ENCODE peak calls at places on chromosomes 13 and 19, in nine cellular contexts. One of them, this sample, is unnamed. For H3K4me1 and H3K9me3, the result is how much of the 10 kb centered on the place peaks cover.

GRCh38 chr13:102003848-102004570 is 397.8 kb downstream of the FGF14 start:
- DNase-seq in ascending aorta: no peak
- DNase-seq in IMR-90: no peak
- DNase-seq in psoas muscle: no peak
- DNase-seq in lower lobe of right lung: no peak
- DNase-seq in Caco-2: no peak
- DNase-seq in astrocyte: no peak
- DNase-seq in OCI-LY7: no peak
- DNase-seq in thoracic aorta: no peak
- DNase-seq in this sample: no peak

GRCh38 chr13:86882107-86882506 is 789.1 kb upstream of the SLITRK5 start:
- DNase-seq in IMR-90: no peak
- DNase-seq in lower lobe of right lung: no peak
- DNase-seq in OCI-LY7: no peak
- DNase-seq in thoracic aorta: no peak
- DNase-seq in Caco-2: no peak
- DNase-seq in ascending aorta: no peak
- DNase-seq in psoas muscle: no peak
- DNase-seq in astrocyte: no peak
- DNase-seq in this sample: no peak

GRCh38 chr19:2446390-2446789 is 10.4 kb downstream of the LMNB2 start:
- DNase-seq in OCI-LY7: peak
- DNase-seq in astrocyte: no peak
- DNase-seq in Caco-2: no peak
- DNase-seq in psoas muscle: peak
- DNase-seq in IMR-90: no peak
- DNase-seq in thoracic aorta: no peak
- DNase-seq in lower lobe of right lung: no peak
- DNase-seq in ascending aorta: no peak
- DNase-seq in this sample: peak

GRCh38 chr19:17687857-17688784 is at the start of gene UNC13A:
- DNase-seq in ascending aorta: no peak
- DNase-seq in IMR-90: peak
- DNase-seq in Caco-2: peak
- DNase-seq in lower lobe of right lung: peak
- DNase-seq in OCI-LY7: no peak
- DNase-seq in psoas muscle: peak
- DNase-seq in thoracic aorta: no peak
- DNase-seq in astrocyte: no peak
- DNase-seq in this sample: no peak

GRCh38 chr19:33448159-33448516 is 73.5 kb downstream of the PEPD start:
- DNase-seq in thoracic aorta: no peak
- DNase-seq in OCI-LY7: no peak
- DNase-seq in psoas muscle: peak
- DNase-seq in astrocyte: no peak
- DNase-seq in ascending aorta: no peak
- DNase-seq in IMR-90: no peak
- DNase-seq in lower lobe of right lung: peak
- DNase-seq in Caco-2: no peak
- DNase-seq in this sample: no peak

GRCh38 chr19:33809960-33810359 is 13.3 kb downstream of the KCTD15 start:
- DNase-seq in Caco-2: no peak
- DNase-seq in astrocyte: no peak
- DNase-seq in lower lobe of right lung: no peak
- DNase-seq in IMR-90: peak
- DNase-seq in ascending aorta: no peak
- DNase-seq in thoracic aorta: no peak
- DNase-seq in psoas muscle: peak
- DNase-seq in OCI-LY7: no peak
- DNase-seq in this sample: no peak

GRCh38 chr13:86020350-86021002 is 221.3 kb upstream of the SLITRK6 start:
- DNase-seq in psoas muscle: no peak
- DNase-seq in OCI-LY7: no peak
- DNase-seq in lower lobe of right lung: no peak
- DNase-seq in ascending aorta: no peak
- DNase-seq in Caco-2: no peak
- DNase-seq in astrocyte: peak
- DNase-seq in thoracic aorta: no peak
- DNase-seq in IMR-90: peak
- DNase-seq in this sample: no peak

GRCh38 chr13:40102854-40103253 is 447.4 kb downstream of the COG6 start:
- DNase-seq in lower lobe of right lung: no peak
- DNase-seq in OCI-LY7: no peak
- DNase-seq in thoracic aorta: no peak
- DNase-seq in Caco-2: no peak
- DNase-seq in ascending aorta: no peak
- DNase-seq in psoas muscle: no peak
- DNase-seq in astrocyte: peak
- DNase-seq in IMR-90: peak
- DNase-seq in this sample: no peak

GRCh38 chr19:42228640-42229039 is 8.5 kb downstream of the ZNF526 start:
- DNase-seq in OCI-LY7: no peak
- DNase-seq in astrocyte: no peak
- DNase-seq in ascending aorta: no peak
- DNase-seq in psoas muscle: no peak
- DNase-seq in Caco-2: no peak
- DNase-seq in lower lobe of right lung: no peak
- DNase-seq in IMR-90: no peak
- DNase-seq in thoracic aorta: no peak
- DNase-seq in this sample: no peak

GRCh38 chr19:16435999-16436650 is 35.6 kb downstream of the EPS15L1 start:
- DNase-seq in astrocyte: peak
- DNase-seq in Caco-2: no peak
- DNase-seq in lower lobe of right lung: no peak
- DNase-seq in thoracic aorta: no peak
- DNase-seq in OCI-LY7: no peak
- DNase-seq in IMR-90: no peak
- DNase-seq in ascending aorta: no peak
- DNase-seq in psoas muscle: no peak
- DNase-seq in this sample: no peak
- H3K4me1 ChIP-seq in astrocyte: under half
- H3K4me1 ChIP-seq in Caco-2: under half
- H3K4me1 ChIP-seq in lower lobe of right lung: under half
- H3K4me1 ChIP-seq in thoracic aorta: under half
- H3K4me1 ChIP-seq in OCI-LY7: under half
- H3K4me1 ChIP-seq in IMR-90: under half
- H3K4me1 ChIP-seq in ascending aorta: under half
- H3K4me1 ChIP-seq in psoas muscle: under half
- H3K4me1 ChIP-seq in this sample: under half

GRCh38 chr19:48573163-48573505 is 21.2 kb downstream of the SULT2B1 start:
- DNase-seq in lower lobe of right lung: no peak
- DNase-seq in IMR-90: no peak
- DNase-seq in Caco-2: no peak
- DNase-seq in OCI-LY7: no peak
- DNase-seq in astrocyte: no peak
- DNase-seq in ascending aorta: no peak
- DNase-seq in thoracic aorta: no peak
- DNase-seq in psoas muscle: no peak
- DNase-seq in this sample: no peak

GRCh38 chr19:48568345-48568886 is 16.4 kb downstream of the SULT2B1 start:
- DNase-seq in thoracic aorta: peak
- DNase-seq in OCI-LY7: no peak
- DNase-seq in ascending aorta: peak
- DNase-seq in Caco-2: no peak
- DNase-seq in psoas muscle: peak
- DNase-seq in astrocyte: peak
- DNase-seq in IMR-90: peak
- DNase-seq in lower lobe of right lung: peak
- DNase-seq in this sample: peak

GRCh38 chr19:48575931-48576622 is 24.1 kb downstream of the SULT2B1 start:
- DNase-seq in IMR-90: no peak
- DNase-seq in astrocyte: no peak
- DNase-seq in psoas muscle: no peak
- DNase-seq in lower lobe of right lung: no peak
- DNase-seq in thoracic aorta: no peak
- DNase-seq in OCI-LY7: no peak
- DNase-seq in ascending aorta: no peak
- DNase-seq in Caco-2: no peak
- DNase-seq in this sample: no peak

GRCh38 chr19:48569814-48570213 is 17.8 kb downstream of the SULT2B1 start:
- DNase-seq in OCI-LY7: no peak
- DNase-seq in thoracic aorta: no peak
- DNase-seq in ascending aorta: no peak
- DNase-seq in IMR-90: peak
- DNase-seq in psoas muscle: no peak
- DNase-seq in astrocyte: peak
- DNase-seq in Caco-2: no peak
- DNase-seq in lower lobe of right lung: no peak
- DNase-seq in this sample: peak

GRCh38 chr19:48571378-48572162 is 19.6 kb downstream of the SULT2B1 start:
- DNase-seq in OCI-LY7: no peak
- DNase-seq in psoas muscle: no peak
- DNase-seq in Caco-2: peak
- DNase-seq in lower lobe of right lung: peak
- DNase-seq in thoracic aorta: no peak
- DNase-seq in IMR-90: no peak
- DNase-seq in astrocyte: no peak
- DNase-seq in ascending aorta: no peak
- DNase-seq in this sample: no peak
- H3K4me3 ChIP-seq in OCI-LY7: no peak
- H3K4me3 ChIP-seq in psoas muscle: no peak
- H3K4me3 ChIP-seq in Caco-2: no peak
- H3K4me3 ChIP-seq in lower lobe of right lung: no peak
- H3K4me3 ChIP-seq in thoracic aorta: no peak
- H3K4me3 ChIP-seq in IMR-90: no peak
- H3K4me3 ChIP-seq in astrocyte: no peak
- H3K4me3 ChIP-seq in ascending aorta: no peak
- H3K4me3 ChIP-seq in this sample: no peak

GRCh38 chr19:15964231-15964630 is 15.4 kb downstream of the OR10H4 start:
- DNase-seq in thoracic aorta: no peak
- DNase-seq in Caco-2: no peak
- DNase-seq in lower lobe of right lung: no peak
- DNase-seq in psoas muscle: no peak
- DNase-seq in astrocyte: no peak
- DNase-seq in OCI-LY7: no peak
- DNase-seq in ascending aorta: no peak
- DNase-seq in IMR-90: no peak
- DNase-seq in this sample: no peak
- H3K9me3 ChIP-seq in thoracic aorta: under half
- H3K9me3 ChIP-seq in Caco-2: under half
- H3K9me3 ChIP-seq in lower lobe of right lung: under half
- H3K9me3 ChIP-seq in psoas muscle: under half
- H3K9me3 ChIP-seq in astrocyte: under half
- H3K9me3 ChIP-seq in OCI-LY7: under half
- H3K9me3 ChIP-seq in ascending aorta: under half
- H3K9me3 ChIP-seq in IMR-90: under half
- H3K9me3 ChIP-seq in this sample: under half

DNA sequence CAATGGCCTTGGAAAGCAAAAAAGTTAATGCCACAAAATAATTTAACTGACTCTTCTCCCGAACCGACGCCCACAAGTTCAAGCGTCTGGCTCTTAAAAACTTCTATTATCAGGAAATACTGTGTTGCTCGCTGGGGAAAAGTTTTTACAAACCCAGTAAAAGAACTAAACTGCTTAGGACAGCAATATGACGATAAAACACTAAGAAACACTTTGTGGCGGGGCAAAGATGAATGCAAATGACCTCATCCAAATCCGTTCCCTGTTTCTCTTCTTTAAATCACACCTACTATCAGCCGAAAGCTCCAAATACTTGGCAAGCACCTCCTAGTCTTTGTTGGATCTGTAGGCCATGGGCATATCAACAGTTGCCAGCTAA is 4.9 kb downstream of the SIGLEC11 start:
- DNase-seq in Caco-2: no peak
- DNase-seq in lower lobe of right lung: no peak
- DNase-seq in thoracic aorta: no peak
- DNase-seq in OCI-LY7: no peak
- DNase-seq in IMR-90: no peak
- DNase-seq in ascending aorta: no peak
- DNase-seq in astrocyte: no peak
- DNase-seq in psoas muscle: no peak
- DNase-seq in this sample: no peak
- H3K4me1 ChIP-seq in Caco-2: under half
- H3K4me1 ChIP-seq in lower lobe of right lung: under half
- H3K4me1 ChIP-seq in thoracic aorta: under half
- H3K4me1 ChIP-seq in OCI-LY7: under half
- H3K4me1 ChIP-seq in IMR-90: under half
- H3K4me1 ChIP-seq in ascending aorta: under half
- H3K4me1 ChIP-seq in astrocyte: under half
- H3K4me1 ChIP-seq in psoas muscle: under half
- H3K4me1 ChIP-seq in this sample: under half

This sample was measured in gastrocnemius medialis.